ENCODE peak calls at places on chromosome 11, in six cellular contexts. G is stimulated activated naive CD4-positive, alpha-beta T cell; P is psoas muscle; X is EL; C is HFFc6; U is effector CD4-positive, alpha-beta T cell. H is an unnamed sample.

GRCh38 chr11:75194147-75194546 is 43.2 kb downstream of the SLCO2B1 start:
- DNase-seq in G (no peak), P (peak), X (no peak), C (no peak), U (no peak), H (no peak)

GRCh38 chr11:117287668-117288067 is 3.5 kb upstream of the BACE1-AS start:
- DNase-seq in G (no peak), P (no peak), X (no peak), C (no peak), U (no peak), H (no peak)

GRCh38 chr11:74636633-74637184 is 44.3 kb downstream of the POLD3 start:
- DNase-seq in G (no peak), P (no peak), X (peak), C (peak), U (no peak), H (no peak)

GRCh38 chr11:83691387-83692088 is 405.4 kb upstream of the CCDC90B start:
- DNase-seq in G (no peak), P (no peak), X (no peak), C (no peak), U (no peak), H (no peak)

GRCh38 chr11:76667271-76667818 is 3.2 kb downstream of the LRRC32 start:
- DNase-seq in G (no peak), P (no peak), X (no peak), C (no peak), U (no peak), H (no peak)

GRCh38 chr11:65918211-65919150 is at the start of gene C11orf68:
- DNase-seq in G (no peak), P (no peak), X (peak), C (no peak), U (no peak), H (peak)

GRCh38 chr11:75654314-75654713 is 14.5 kb downstream of the MAP6 start:
- DNase-seq in G (no peak), P (no peak), X (peak), C (peak), U (no peak), H (no peak)

GRCh38 chr11:40290031-40290650 is 1169.3 kb downstream of the LRRC4C start:
- DNase-seq in G (no peak), P (no peak), X (no peak), C (no peak), U (no peak), H (peak)

GRCh38 chr11:86926975-86927374 is 28.2 kb downstream of the FZD4 start:
- DNase-seq in G (no peak), P (no peak), X (no peak), C (no peak), U (no peak), H (no peak)

GRCh38 chr11:69877235-69877634 is 58.0 kb upstream of the FGF3 start:
- DNase-seq in G (no peak), P (no peak), X (no peak), C (no peak), U (no peak), H (no peak)

GRCh38 chr11:99069831-99070444 is 49.2 kb downstream of the CNTN5 start:
- DNase-seq in G (no peak), P (no peak), X (peak), C (no peak), U (no peak), H (no peak)

GRCh38 chr11:90309693-90310092 is 86.8 kb upstream of the CHORDC1 start:
- DNase-seq in G (no peak), P (no peak), X (no peak), C (no peak), U (no peak), H (no peak)

GRCh38 chr11:10503777-10504176 is 37.2 kb downstream of the RNF141 start:
- DNase-seq in G (no peak), P (no peak), X (no peak), C (no peak), U (no peak), H (no peak)

GRCh38 chr11:87072787-87073186 is 35.1 kb downstream of the TMEM135 start:
- DNase-seq in G (no peak), P (no peak), X (no peak), C (no peak), U (no peak), H (no peak)

GRCh38 chr11:123363556-123363955 is 66.5 kb upstream of the GRAMD1B start:
- DNase-seq in G (no peak), P (no peak), X (no peak), C (no peak), U (no peak), H (peak)

GRCh38 chr11:17776213-17776875 is 41.8 kb downstream of the KCNC1 start:
- DNase-seq in G (no peak), P (peak), X (no peak), C (no peak), U (no peak), H (no peak)

GRCh38 chr11:96254087-96254486 is 88.9 kb downstream of the MAML2 start:
- DNase-seq in G (peak), P (no peak), X (peak), C (no peak), U (no peak), H (no peak)

GRCh38 chr11:35216962-35217667 is 78.1 kb downstream of the CD44 start:
- DNase-seq in G (peak), P (no peak), X (no peak), C (no peak), U (peak), H (no peak)

GRCh38 chr11:20647976-20648565 is 21.3 kb upstream of the NELL1 start:
- DNase-seq in G (no peak), P (no peak), X (peak), C (peak), U (peak), H (peak)

GRCh38 chr11:126277780-126278179 is 5.1 kb upstream of the TIRAP start:
- DNase-seq in G (no peak), P (no peak), X (no peak), C (no peak), U (no peak), H (no peak)

GRCh38 chr11:88326112-88326511 is 11.4 kb downstream of the CTSC start:
- DNase-seq in G (no peak), P (no peak), X (no peak), C (no peak), U (no peak), H (no peak)

GRCh38 chr11:848380-848931 is 5.8 kb downstream of the TSPAN4 start:
- DNase-seq in G (no peak), P (no peak), X (no peak), C (no peak), U (peak), H (peak)

GRCh38 chr11:115616941-115617340 is 112.7 kb upstream of the CADM1 start:
- DNase-seq in G (no peak), P (no peak), X (peak), C (no peak), U (no peak), H (no peak)

GRCh38 chr11:105229257-105229656 is 89.7 kb upstream of the CARD18 start:
- DNase-seq in G (no peak), P (no peak), X (peak), C (peak), U (no peak), H (no peak)

GRCh38 chr11:86503131-86503530 is 128.4 kb downstream of the CCDC81 start:
- DNase-seq in G (no peak), P (no peak), X (no peak), C (no peak), U (no peak), H (no peak)

GRCh38 chr11:134272381-134273316 is 3.5 kb upstream of the GLB1L3 start:
- DNase-seq in G (no peak), P (no peak), X (no peak), C (no peak), U (no peak), H (peak)

GRCh38 chr11:110097459-110098012 is 4.3 kb downstream of the ZC3H12C start:
- DNase-seq in G (no peak), P (no peak), X (peak), C (no peak), U (no peak), H (no peak)

GRCh38 chr11:60932605-60933346 is 8.5 kb downstream of the TMEM132A start:
- DNase-seq in G (no peak), P (peak), X (no peak), C (no peak), U (no peak), H (no peak)

GRCh38 chr11:128498846-128499245 is 88.5 kb downstream of the ETS1 start:
- DNase-seq in G (no peak), P (no peak), X (peak), C (peak), U (no peak), H (peak)

GRCh38 chr11:70230151-70230839 is 27.2 kb downstream of the FADD start:
- DNase-seq in G (no peak), P (no peak), X (peak), C (peak), U (no peak), H (no peak)

GRCh38 chr11:35151241-35151640 is 12.3 kb downstream of the CD44 start:
- DNase-seq in G (no peak), P (no peak), X (peak), C (peak), U (no peak), H (no peak)

GRCh38 chr11:131833371-131833770 is 463.0 kb downstream of the NTM start:
- DNase-seq in G (no peak), P (no peak), X (no peak), C (no peak), U (no peak), H (no peak)

GRCh38 chr11:4713241-4713640 is 8.7 kb downstream of the MMP26 start:
- DNase-seq in G (no peak), P (no peak), X (no peak), C (no peak), U (no peak), H (no peak)

GRCh38 chr11:17613428-17613962 is 66.4 kb downstream of the OTOG start:
- DNase-seq in G (no peak), P (no peak), X (no peak), C (no peak), U (no peak), H (no peak)